ENCODE peak calls at places on chromosomes 12 and 14, in four cellular contexts. V is WTC11, A is GM12878, C is SK-N-SH. G is an unnamed sample.

GRCh38 chr14:98144964-98145363 is 1127.0 kb downstream of the BCL11B start:
- DNase-seq in V (no peak), A (no peak), C (no peak), G (no peak)

GRCh38 chr14:103716091-103716801 is 636 bp downstream of the ZFYVE21 start:
- DNase-seq in C (peak; percentile 74), A (no peak), V (no peak), G (peak; percentile 67)

GRCh38 chr12:2333516-2333915 is 280.7 kb downstream of the CACNA1C start:
- DNase-seq in V (no peak), A (no peak), C (no peak), G (no peak)

GRCh38 chr14:73252491-73253322 is 15.4 kb downstream of the PAPLN start:
- DNase-seq in V (no peak), A (no peak), C (no peak), G (no peak)

GRCh38 chr12:59583003-59583712 is 12.7 kb upstream of the SLC16A7 start:
- DNase-seq in V (no peak), A (no peak), C (no peak), G (no peak)

GRCh38 chr12:53483979-53484377 is 15.3 kb downstream of the MAP3K12 start:
- DNase-seq in C (no peak), A (no peak), V (no peak), G (no peak)

GRCh38 chr12:10392394-10392930 is 2.6 kb upstream of the KLRK1 start:
- DNase-seq in A (peak; percentile 77), C (no peak), V (no peak), G (no peak)

GRCh38 chr12:41515953-41516352 is 327.8 kb downstream of the PDZRN4 start:
- DNase-seq in V (no peak), C (no peak), A (no peak), G (no peak)

GRCh38 chr14:102215071-102215470 is 75.4 kb downstream of the WDR20 start:
- DNase-seq in A (no peak), C (no peak), V (no peak), G (no peak)

GRCh38 chr12:127600211-127600610 is 666.8 kb upstream of the TMEM132C start:
- DNase-seq in A (no peak), C (no peak), V (peak; percentile 25), G (no peak)

GRCh38 chr14:83975435-83976222 is 1554.3 kb upstream of the FLRT2 start:
- DNase-seq in C (no peak), A (no peak), V (no peak), G (no peak)

GRCh38 chr12:123363385-123363742 is 1.3 kb downstream of the SBNO1 start:
- DNase-seq in V (no peak), A (no peak), C (peak; percentile 31), G (no peak)

GRCh38 chr14:66398437-66398836 is 87.7 kb upstream of the CCDC196 start:
- DNase-seq in C (no peak), V (no peak), A (no peak), G (no peak)

GRCh38 chr14:66401447-66402095 is 84.6 kb upstream of the CCDC196 start:
- DNase-seq in V (no peak), C (peak; percentile 8), A (no peak), G (no peak)

GRCh38 chr14:66405158-66405557 is 81.0 kb upstream of the CCDC196 start:
- DNase-seq in A (no peak), V (no peak), C (no peak), G (peak; percentile 3)

GRCh38 chr14:66404051-66404450 is 82.1 kb upstream of the CCDC196 start:
- DNase-seq in V (no peak), A (no peak), C (no peak), G (no peak)

GRCh38 chr14:66403183-66403582 is 83.0 kb upstream of the CCDC196 start:
- DNase-seq in A (no peak), V (no peak), C (no peak), G (no peak)
- TF ChIP-seq USF1 in A (no peak), V (no peak), C (no peak), G (no peak)

DNA sequence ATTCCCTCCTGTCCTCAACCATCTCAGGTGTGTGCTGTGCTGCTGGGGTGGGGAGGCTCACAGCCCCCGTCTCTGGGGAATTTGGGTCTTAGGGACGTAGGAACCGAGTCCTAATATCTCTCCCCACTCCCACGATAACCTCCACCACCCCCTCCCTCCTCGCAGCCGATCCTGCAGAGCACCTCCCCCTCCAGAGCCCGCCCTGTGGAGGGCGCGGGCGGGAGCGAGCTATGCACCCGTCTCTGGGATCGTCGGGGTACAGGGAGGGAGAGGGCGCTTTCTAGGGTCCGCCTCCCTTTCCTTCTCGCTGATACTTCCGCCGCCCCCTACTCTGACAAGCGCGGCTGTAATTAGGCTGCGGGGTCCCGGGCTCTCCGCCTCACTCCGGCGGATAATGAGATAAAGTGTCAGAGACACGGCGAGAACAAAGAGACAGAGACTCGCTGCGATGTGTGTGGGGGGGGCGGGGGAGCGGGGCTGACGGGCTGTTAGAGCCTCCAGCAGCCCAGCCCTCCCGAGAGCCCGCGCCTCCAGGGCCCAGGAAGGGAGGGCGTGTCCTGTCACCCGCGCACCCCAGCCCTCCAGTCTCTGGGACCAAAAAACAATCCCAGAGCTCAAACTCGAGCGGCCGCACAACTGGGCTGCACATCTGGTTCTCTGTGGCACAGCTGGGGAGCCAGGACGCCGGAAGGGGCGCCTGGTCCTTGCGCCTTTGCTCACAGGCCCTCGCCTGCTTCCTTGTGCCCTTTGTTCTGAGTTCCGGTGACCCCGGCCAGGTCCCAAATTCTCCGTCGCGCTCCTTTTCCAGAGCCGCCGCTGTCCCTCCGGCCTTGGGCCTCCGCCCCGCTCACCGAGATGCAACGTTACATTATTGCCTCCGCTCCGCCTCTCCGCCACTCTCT is 8.7 kb downstream of the SHMT2 start:
- DNase-seq in C (peak; percentile 73), V (peak; percentile 56), A (no peak), G (peak; percentile 74)
- TF ChIP-seq USF1 in C (no peak), V (no peak), A (no peak), G (no peak)

GRCh38 chr12:57985685-57986084 is 44.3 kb downstream of the ATP23 start:
- DNase-seq in C (no peak), V (no peak), A (no peak), G (no peak)

GRCh38 chr12:57984629-57985151 is 43.3 kb downstream of the ATP23 start:
- DNase-seq in C (no peak), A (no peak), V (no peak), G (no peak)

GRCh38 chr12:57983858-57984505 is 42.6 kb downstream of the ATP23 start:
- DNase-seq in A (no peak), C (no peak), V (no peak), G (no peak)

DNA sequence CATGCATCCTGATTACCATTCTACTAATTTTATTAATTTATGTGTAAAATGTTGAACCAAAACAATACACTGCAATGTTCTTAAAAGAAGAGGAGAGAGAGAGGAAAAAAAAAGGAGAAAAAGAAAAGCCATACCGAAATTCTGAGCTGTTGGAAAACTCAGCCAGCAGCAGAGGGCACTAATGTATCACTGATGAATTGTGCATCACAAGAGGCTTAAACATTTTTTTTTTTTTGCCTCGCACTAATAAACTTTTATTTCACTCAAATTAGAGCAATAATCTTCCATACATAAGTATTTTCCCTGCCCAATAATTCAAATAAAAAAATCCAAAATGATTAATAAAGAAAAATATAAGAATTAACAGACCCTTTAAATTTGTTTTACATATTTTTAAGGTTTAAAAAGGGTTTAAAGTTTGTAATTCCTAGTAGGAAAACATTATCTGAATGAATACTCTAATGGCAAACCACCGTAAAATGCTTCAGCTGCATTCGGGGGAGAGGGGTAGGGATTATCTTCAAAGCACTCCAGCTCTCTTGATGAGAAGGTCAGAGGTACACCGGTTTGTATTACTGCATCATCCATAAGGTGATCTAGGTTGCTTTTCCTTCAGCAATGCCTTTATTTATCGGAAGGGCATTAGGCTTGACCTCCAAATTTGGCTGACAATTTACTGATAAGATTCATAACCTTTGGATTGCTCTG is 41.9 kb downstream of the ATP23 start:
- DNase-seq in C (peak; percentile 4), V (peak; percentile 42), A (no peak), G (peak; percentile 55)
- TF ChIP-seq USF1 in C (no peak), V (no peak), A (no peak), G (no peak)

GRCh38 chr14:88770736-88771135 is 22.0 kb downstream of the EML5 start:
- DNase-seq in A (no peak), V (no peak), C (no peak), G (no peak)

GRCh38 chr14:88765130-88765529 is 27.6 kb downstream of the EML5 start:
- DNase-seq in V (no peak), C (no peak), A (no peak), G (no peak)
- TF ChIP-seq USF1 in V (no peak), C (no peak), A (no peak), G (no peak)

GRCh38 chr14:23399591-23399990 is 8.5 kb downstream of the MYH6 start:
- DNase-seq in C (no peak), V (no peak), A (no peak), G (no peak)

GRCh38 chr14:23399136-23399535 is 8.9 kb downstream of the MYH6 start:
- DNase-seq in A (no peak), V (no peak), C (no peak), G (no peak)

GRCh38 chr14:23403139-23403438 is 5.0 kb downstream of the MYH6 start:
- DNase-seq in A (no peak), V (no peak), C (no peak), G (no peak)

GRCh38 chr14:23402296-23403138 is 5.6 kb downstream of the MYH6 start:
- DNase-seq in C (no peak), V (no peak), A (no peak), G (peak; percentile 31)

DNA sequence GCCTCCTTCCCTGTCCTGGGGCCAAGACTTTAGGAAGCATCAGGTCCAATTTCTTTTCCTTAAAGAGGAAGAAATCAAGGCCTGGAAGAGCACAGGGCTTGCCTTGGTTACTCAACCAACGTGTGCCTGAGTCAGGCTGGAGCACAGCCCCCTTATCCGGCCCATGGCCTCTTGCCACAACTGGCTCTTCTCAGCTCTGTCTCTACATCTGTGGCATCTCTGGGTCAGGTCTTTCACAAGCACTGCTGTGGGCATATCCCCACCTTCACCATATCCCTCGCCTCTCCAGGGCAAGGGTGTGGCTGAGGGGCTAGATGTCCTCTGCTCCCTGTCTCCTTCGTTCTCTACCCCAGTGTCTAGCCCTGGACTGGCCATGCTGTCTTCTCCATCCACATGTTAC is 6.7 kb downstream of the MYH6 start:
- DNase-seq in A (no peak), C (no peak), V (no peak), G (no peak)
- TF ChIP-seq USF1 in A (no peak), C (no peak), V (no peak), G (no peak)

G was measured in K562.